ENCODE peak calls at places on chromosomes 13 and 19, in seven cellular contexts. P is H1, N is GM12878, J is K562, F is SK-N-SH, W is HepG2, O is HCT116. L is an unnamed sample. For H3K4me1, the result is how much of the 10 kb centered on the place peaks cover.

GRCh38 chr13:40498461-40498860 is 168.0 kb downstream of the FOXO1 start:
- DNase-seq in P (no peak), N (no peak), J (no peak), F (no peak), W (no peak), O (no peak), L (no peak)

GRCh38 chr13:80361883-80362327 is 21.0 kb upstream of the SPRY2 start:
- DNase-seq in P (no peak), N (no peak), J (peak), F (no peak), W (peak), O (no peak), L (no peak)

GRCh38 chr13:50229935-50230334 is 214.7 kb downstream of the KCNRG start:
- DNase-seq in P (no peak), N (no peak), J (no peak), F (no peak), W (no peak), O (no peak), L (no peak)

GRCh38 chr19:34173145-34173956 is 1.0 kb downstream of the LSM14A start:
- DNase-seq in P (peak), N (no peak), J (peak), F (peak), W (peak), O (no peak), L (peak)

GRCh38 chr19:16649734-16650133 is 10.2 kb downstream of the SMIM7 start:
- DNase-seq in P (no peak), N (no peak), J (no peak), F (no peak), W (no peak), O (no peak), L (no peak)

GRCh38 chr13:75236774-75237173 is 245.2 kb downstream of the TBC1D4 start:
- DNase-seq in P (no peak), N (no peak), J (no peak), F (no peak), W (no peak), O (no peak), L (no peak)

GRCh38 chr19:58328999-58329398 is 2.2 kb downstream of the ZSCAN22 start:
- DNase-seq in P (peak), N (no peak), J (peak), F (peak), W (no peak), O (no peak), L (peak)

GRCh38 chr13:113742000-113742441 is 17.0 kb upstream of the TMEM255B start:
- DNase-seq in P (no peak), N (no peak), J (peak), F (peak), W (peak), O (peak), L (no peak)

GRCh38 chr13:76637651-76638111 is 248.5 kb downstream of the KCTD12 start:
- DNase-seq in P (no peak), N (no peak), J (no peak), F (peak), W (no peak), O (no peak), L (no peak)

GRCh38 chr19:16897572-16898056 is 8.8 kb downstream of the F2RL3 start:
- DNase-seq in P (no peak), N (no peak), J (no peak), F (no peak), W (no peak), O (no peak), L (no peak)

GRCh38 chr13:51067376-51068125 is 43.5 kb downstream of the C13orf42 start:
- DNase-seq in P (no peak), N (no peak), J (no peak), F (no peak), W (no peak), O (no peak), L (no peak)

GRCh38 chr13:77860621-77861020 is 58.0 kb downstream of the EDNRB start:
- DNase-seq in P (no peak), N (no peak), J (no peak), F (no peak), W (no peak), O (no peak), L (no peak)

GRCh38 chr13:76937416-76937815 is 10.9 kb upstream of the ACOD1 start:
- DNase-seq in P (no peak), N (no peak), J (no peak), F (no peak), W (no peak), O (peak), L (no peak)

DNA sequence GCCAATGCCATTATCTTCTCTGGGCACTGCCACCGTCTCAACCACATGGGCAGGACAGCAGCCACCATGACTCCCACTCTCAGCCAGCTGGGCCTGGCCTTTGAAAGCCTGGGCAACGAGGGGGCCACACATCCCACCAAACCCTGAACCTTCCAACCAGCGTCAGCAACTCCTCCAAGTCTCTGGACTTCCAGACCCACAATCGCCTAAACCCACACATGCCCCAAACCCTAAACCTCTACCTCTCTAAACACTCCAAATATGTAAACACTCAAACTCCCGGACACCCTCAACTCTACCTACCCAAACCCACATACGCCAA is 949 bp downstream of the C3 start:
- DNase-seq in P (no peak), N (no peak), J (no peak), F (no peak), W (no peak), O (no peak), L (no peak)
- H3K4me1 ChIP-seq in P (under half), N (under half), J (under half), F (under half), W (half or more), O (under half), L (under half)

GRCh38 chr19:1399079-1399478 is 2.3 kb downstream of the GAMT start:
- DNase-seq in P (no peak), N (no peak), J (no peak), F (no peak), W (no peak), O (no peak), L (no peak)
- TF ChIP-seq YY1 in P (no peak), N (no peak), J (no peak), F (no peak), W (no peak), O (no peak), L (no peak)

GRCh38 chr13:111211789-111212516 is 96.8 kb downstream of the ARHGEF7 start:
- DNase-seq in P (peak), N (no peak), J (no peak), F (no peak), W (no peak), O (no peak), L (peak)

GRCh38 chr13:111209613-111210012 is 94.5 kb downstream of the ARHGEF7 start:
- DNase-seq in P (no peak), N (no peak), J (no peak), F (no peak), W (no peak), O (no peak), L (no peak)

GRCh38 chr13:111210945-111211469 is 95.9 kb downstream of the ARHGEF7 start:
- DNase-seq in P (no peak), N (no peak), J (no peak), F (no peak), W (no peak), O (no peak), L (no peak)

GRCh38 chr13:111210082-111210481 is 95.0 kb downstream of the ARHGEF7 start:
- DNase-seq in P (no peak), N (no peak), J (no peak), F (no peak), W (no peak), O (no peak), L (no peak)

GRCh38 chr13:111210488-111210887 is 95.4 kb downstream of the ARHGEF7 start:
- DNase-seq in P (no peak), N (no peak), J (no peak), F (no peak), W (no peak), O (no peak), L (no peak)
- H3K4me3 ChIP-seq in P (no peak), N (no peak), J (no peak), F (no peak), W (no peak), O (no peak), L (no peak)

GRCh38 chr19:4059493-4059880 is 7.2 kb downstream of the ZBTB7A start:
- DNase-seq in P (no peak), N (no peak), J (no peak), F (no peak), W (no peak), O (no peak), L (no peak)
- H3K4me1 ChIP-seq in P (under half), N (under half), J (under half), F (under half), W (half or more), O (half or more), L (half or more)

GRCh38 chr13:90951663-90952062 is 395.8 kb upstream of the MIR17HG start:
- DNase-seq in P (no peak), N (no peak), J (no peak), F (no peak), W (no peak), O (no peak), L (no peak)

GRCh38 chr13:90943961-90944360 is 403.5 kb upstream of the MIR17HG start:
- DNase-seq in P (no peak), N (no peak), J (no peak), F (no peak), W (no peak), O (no peak), L (no peak)

GRCh38 chr13:90950134-90950533 is 397.4 kb upstream of the MIR17HG start:
- DNase-seq in P (no peak), N (no peak), J (no peak), F (no peak), W (no peak), O (no peak), L (no peak)

DNA sequence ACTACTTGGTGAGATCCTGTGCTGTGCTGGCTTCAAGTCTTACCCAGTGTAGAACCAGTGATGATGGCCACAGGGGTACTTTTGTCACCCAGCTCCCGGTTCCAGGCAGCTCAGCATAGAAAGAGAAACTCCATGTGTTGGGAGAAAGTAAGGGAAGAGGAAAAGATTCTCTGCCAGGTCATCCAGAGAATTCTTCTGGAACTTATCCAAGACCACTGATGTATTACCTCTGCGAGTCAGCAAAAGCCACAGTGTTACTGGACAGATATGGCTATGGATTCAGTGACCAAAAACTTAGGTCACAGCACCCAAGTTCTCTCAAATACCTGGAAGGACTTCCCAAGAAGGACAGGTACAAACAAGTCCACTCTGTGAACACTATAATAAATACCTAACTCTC is 399.5 kb upstream of the MIR17HG start:
- DNase-seq in P (no peak), N (no peak), J (no peak), F (no peak), W (no peak), O (no peak), L (no peak)
- TF ChIP-seq YY1 in P (no peak), N (no peak), J (no peak), F (no peak), W (no peak), O (no peak), L (no peak)

GRCh38 chr13:31755803-31756212 is 16.5 kb downstream of the RXFP2 start:
- DNase-seq in P (no peak), N (no peak), J (no peak), F (no peak), W (no peak), O (no peak), L (no peak)

GRCh38 chr13:31747271-31747670 is 7.9 kb downstream of the RXFP2 start:
- DNase-seq in P (no peak), N (no peak), J (no peak), F (no peak), W (no peak), O (no peak), L (no peak)

GRCh38 chr13:31755211-31755610 is 15.9 kb downstream of the RXFP2 start:
- DNase-seq in P (no peak), N (no peak), J (no peak), F (no peak), W (no peak), O (no peak), L (no peak)

GRCh38 chr13:31747966-31748365 is 8.6 kb downstream of the RXFP2 start:
- DNase-seq in P (no peak), N (no peak), J (no peak), F (no peak), W (no peak), O (no peak), L (no peak)

DNA sequence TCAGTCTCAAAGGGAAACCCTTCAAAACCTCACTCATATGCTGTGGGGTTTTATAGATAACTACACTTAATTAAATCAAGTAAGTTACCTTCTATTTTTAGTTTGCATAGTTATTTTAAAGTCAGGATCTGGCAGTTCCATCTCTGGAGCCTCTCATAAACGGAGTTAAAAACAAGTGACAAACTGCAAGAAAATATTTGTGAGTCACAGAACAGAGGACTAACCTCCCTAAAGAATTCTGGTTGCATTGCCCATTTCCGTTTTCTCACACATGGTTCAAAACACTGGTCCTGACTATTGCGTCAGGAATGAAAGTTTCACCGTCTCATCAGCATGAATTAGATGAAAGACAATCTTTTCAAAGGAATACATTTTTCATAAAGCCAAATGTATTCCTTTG is 10.6 kb downstream of the RXFP2 start:
- DNase-seq in P (no peak), N (no peak), J (no peak), F (no peak), W (no peak), O (no peak), L (no peak)
- H3K4me3 ChIP-seq in P (no peak), N (no peak), J (no peak), F (no peak), W (no peak), O (no peak), L (no peak)

GRCh38 chr13:110242615-110243014 is 64.3 kb downstream of the COL4A1 start:
- DNase-seq in P (no peak), N (no peak), J (no peak), F (no peak), W (no peak), O (no peak), L (no peak)
- H3K4me1 ChIP-seq in P (under half), N (under half), J (under half), F (under half), W (under half), O (under half), L (under half)

DNA sequence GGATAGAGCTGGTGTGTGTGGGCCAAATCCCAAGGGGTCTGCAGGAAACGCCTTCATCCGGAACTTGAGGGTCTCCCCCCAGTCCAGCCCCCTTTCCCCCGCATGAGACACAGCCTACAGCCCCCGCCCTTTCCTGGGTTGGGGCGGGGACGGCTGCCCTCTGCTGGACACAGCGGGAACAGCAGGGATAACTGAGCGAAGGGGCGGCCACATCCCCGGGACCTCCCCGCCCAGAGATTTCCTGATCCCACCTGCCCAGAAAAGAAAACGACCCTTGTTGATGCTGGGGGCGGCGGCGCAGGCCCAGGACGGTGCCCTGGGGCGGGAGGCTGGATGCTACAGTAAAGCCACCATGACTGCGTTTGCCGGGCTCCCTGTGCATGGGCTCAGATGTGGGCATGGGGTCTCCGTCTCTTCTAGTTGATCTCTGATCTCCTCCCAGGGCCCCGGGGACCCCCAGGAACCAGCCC is 14.2 kb downstream of the ONECUT3 start:
- DNase-seq in P (no peak), N (no peak), J (peak), F (peak), W (no peak), O (no peak), L (no peak)
- TF ChIP-seq YY1 in P (no peak), N (peak), J (peak), F (no peak), W (no peak), O (no peak), L (no peak)

GRCh38 chr13:25371608-25372274 is at the start of gene ATP8A2:
- DNase-seq in P (no peak), N (no peak), J (peak), F (peak), W (no peak), O (no peak), L (no peak)
- H3K4me3 ChIP-seq in P (peak), N (no peak), J (peak), F (peak), W (peak), O (no peak), L (peak)

L was measured in NT2/D1.